ENCODE peak calls at places on chromosome 15, in ten cellular contexts. R is NCI-H1092 treated with DMSO at 0.1 percent for 48 hours, G is NAMALWA, S is D721Med, C is nephron progenitor cell, J is endothelial cell, N is SIG-M5, M is mucosa of gallbladder, K is WTC11, Y is NCI-H345. F is an unnamed sample.

GRCh38 chr15:70829366-70830166 is 24.4 kb downstream of the LARP6 start:
- DNase-seq in C (no peak), N (no peak), Y (no peak), M (no peak), K (no peak), G (no peak), J (no peak), R (no peak), S (no peak), F (no peak)

GRCh38 chr15:91263632-91264477 is 163.8 kb downstream of the SV2B start:
- DNase-seq in S (no peak), G (no peak), M (peak), Y (no peak), K (no peak), N (no peak), R (no peak), C (no peak), J (no peak), F (no peak)

GRCh38 chr15:73495171-73495570 is 52.2 kb downstream of the REC114 start:
- DNase-seq in Y (no peak), K (no peak), G (no peak), R (no peak), N (no peak), M (no peak), C (no peak), S (no peak), J (no peak), F (no peak)

GRCh38 chr15:84915011-84915958 is 30.8 kb downstream of the SLC28A1 start:
- DNase-seq in G (peak), J (no peak), Y (peak), S (no peak), M (peak), N (peak), K (no peak), R (no peak), C (peak), F (no peak)

GRCh38 chr15:80480909-80481308 is 76.7 kb downstream of the ARNT2 start:
- DNase-seq in Y (no peak), G (no peak), M (peak), S (no peak), R (no peak), J (no peak), C (no peak), N (no peak), K (no peak), F (no peak)

GRCh38 chr15:89203705-89204273 is 17.6 kb downstream of the RLBP1 start:
- DNase-seq in C (no peak), M (no peak), N (no peak), Y (no peak), R (no peak), J (no peak), S (no peak), K (no peak), G (no peak), F (no peak)

GRCh38 chr15:70853270-70853854 is 595 bp downstream of the LARP6 start:
- DNase-seq in J (peak), Y (peak), K (peak), C (peak), R (no peak), G (no peak), M (no peak), N (no peak), S (no peak), F (no peak)

GRCh38 chr15:67413770-67414429 is 107.0 kb upstream of the C15orf61 start:
- DNase-seq in Y (no peak), S (no peak), G (no peak), J (no peak), R (no peak), M (no peak), N (no peak), K (no peak), C (no peak), F (no peak)

GRCh38 chr15:89888214-89888804 is 5.5 kb downstream of the AP3S2 start:
- DNase-seq in M (peak), R (no peak), C (no peak), S (no peak), K (no peak), N (no peak), G (peak), J (no peak), Y (no peak), F (no peak)

GRCh38 chr15:40483919-40484318 is 13.1 kb downstream of the CHST14 start:
- DNase-seq in M (no peak), N (no peak), G (no peak), R (no peak), Y (no peak), K (no peak), J (no peak), C (no peak), S (no peak), F (no peak)

GRCh38 chr15:95549168-95549738 is 781.2 kb upstream of the NR2F2 start:
- DNase-seq in N (no peak), G (no peak), J (no peak), Y (no peak), C (no peak), K (no peak), S (no peak), R (no peak), M (no peak), F (no peak)

GRCh38 chr15:43189296-43189695 is 4.1 kb downstream of the CCNDBP1 start:
- DNase-seq in K (no peak), G (no peak), M (no peak), S (no peak), N (no peak), C (no peak), J (no peak), R (no peak), Y (no peak), F (no peak)

GRCh38 chr15:81259791-81260190 is 63.1 kb downstream of the IL16 start:
- DNase-seq in Y (no peak), C (no peak), K (no peak), J (no peak), M (no peak), N (no peak), S (no peak), G (no peak), R (no peak), F (no peak)

GRCh38 chr15:92839696-92840095 is 60.4 kb upstream of the CHD2 start:
- DNase-seq in K (no peak), J (no peak), C (no peak), M (no peak), N (no peak), G (peak), R (peak), S (no peak), Y (peak), F (peak)

GRCh38 chr15:39741258-39741657 is 41.4 kb downstream of the FSIP1 start:
- DNase-seq in S (no peak), K (no peak), J (no peak), G (no peak), N (no peak), Y (no peak), R (no peak), C (no peak), M (no peak), F (no peak)

GRCh38 chr15:73951044-73951561 is 24.8 kb downstream of the LOXL1 start:
- DNase-seq in J (peak), M (peak), K (peak), N (no peak), Y (peak), S (peak), C (peak), R (peak), G (peak), F (peak)

GRCh38 chr15:67127925-67128324 is 62.5 kb downstream of the SMAD3 start:
- DNase-seq in R (no peak), M (no peak), G (no peak), S (no peak), J (no peak), K (no peak), N (no peak), Y (no peak), C (no peak), F (no peak)

F was measured in GF-D8.